ENCODE peak calls at places on chromosomes 1 and 21, in nine cellular contexts. O is stimulated activated CD8-positive, alpha-beta memory T cell treated with anti-CD3 and anti-CD28 coated beads, Interleukin-12 subunit alpha, Interleukin-12 subunit beta, amount 100 ng/mL, for 1 hour; I is mucosa of gallbladder; H is prostate gland; R is activated CD8-positive, alpha-beta memory T cell treated with anti-CD3 and anti-CD28 coated beads, Interleukin-2, amount 50 U/mL, for 48 hours; S is cerebellar cortex; Z is Ammon's horn; W is HEK293T; P is OCI-LY7. A is an unnamed sample.

GRCh38 chr1:198118136-198118535 is 38.7 kb upstream of the NEK7 start:
- DNase-seq in I (peak), P (no peak), S (no peak), W (peak), Z (peak), O (no peak), H (no peak), R (no peak), A (no peak)

GRCh38 chr1:225882699-225883615 is 777 bp upstream of the TMEM63A start:
- DNase-seq in W (peak), P (no peak), S (no peak), Z (peak), H (peak), I (peak), R (peak), O (no peak), A (peak)

GRCh38 chr1:28509705-28510349 is 4.0 kb downstream of the RCC1 start:
- DNase-seq in I (no peak), S (no peak), R (peak), Z (no peak), P (peak), H (no peak), O (no peak), W (no peak), A (peak)

GRCh38 chr21:25938673-25939395 is 204.1 kb downstream of the GABPA start:
- DNase-seq in O (no peak), I (no peak), W (no peak), P (no peak), H (peak), S (peak), Z (no peak), R (no peak), A (no peak)

GRCh38 chr1:9031484-9032259 is 5.4 kb upstream of the SLC2A7 start:
- DNase-seq in H (no peak), S (no peak), R (no peak), W (no peak), I (no peak), Z (no peak), O (no peak), P (no peak), A (no peak)

GRCh38 chr1:3292051-3292722 is 162.3 kb upstream of the ARHGEF16 start:
- DNase-seq in R (no peak), W (no peak), P (no peak), S (no peak), I (no peak), H (no peak), O (no peak), Z (no peak), A (no peak)

GRCh38 chr1:8796812-8797211 is 20.6 kb downstream of the RERE start:
- DNase-seq in O (no peak), I (no peak), H (no peak), R (no peak), W (no peak), Z (no peak), P (no peak), S (no peak), A (no peak)

GRCh38 chr1:25458550-25459298 is 28.0 kb downstream of the MACO1 start:
- DNase-seq in I (no peak), Z (no peak), R (no peak), S (no peak), H (peak), W (no peak), P (no peak), O (no peak), A (peak)

GRCh38 chr1:14055442-14056225 is 355.6 kb downstream of the PRDM2 start:
- DNase-seq in Z (peak), R (no peak), H (no peak), W (no peak), O (no peak), S (no peak), I (peak), P (no peak), A (no peak)

GRCh38 chr1:223143760-223144248 is 756 bp upstream of the TLR5 start:
- DNase-seq in R (no peak), Z (peak), S (no peak), I (no peak), P (no peak), W (no peak), O (peak), H (no peak), A (peak)

GRCh38 chr1:150288822-150289221 is 4.8 kb upstream of the MRPS21 start:
- DNase-seq in W (no peak), H (no peak), I (no peak), R (no peak), P (no peak), O (no peak), S (no peak), Z (no peak), A (no peak)